ENCODE peak calls at places on chromosomes 12 and 14, in seven cellular contexts. One of them, this sample, is unnamed.

GRCh38 chr12:121590476-121591143 is 9.8 kb upstream of the KDM2B start:
- DNase-seq in naive thymus-derived CD8-positive, alpha-beta T cell: peak; percentile 86
- DNase-seq in AG10803: peak; percentile 44
- DNase-seq in AG09319: no peak
- DNase-seq in substantia nigra: no peak
- DNase-seq in activated effector memory CD4-positive, alpha-beta T cell treated with Interleukin-2 at 50 U/mL for 16 hours: peak; percentile 59
- DNase-seq in activated CD8-positive, alpha-beta T cell treated with anti-CD3 and anti-CD28 coated beads for 36 hours: peak; percentile 88
- DNase-seq in this sample: peak; percentile 24

GRCh38 chr12:103623716-103624115 is 36.6 kb downstream of the STAB2 start:
- DNase-seq in naive thymus-derived CD8-positive, alpha-beta T cell: no peak
- DNase-seq in AG10803: no peak
- DNase-seq in AG09319: no peak
- DNase-seq in substantia nigra: no peak
- DNase-seq in activated effector memory CD4-positive, alpha-beta T cell treated with Interleukin-2 at 50 U/mL for 16 hours: no peak
- DNase-seq in activated CD8-positive, alpha-beta T cell treated with anti-CD3 and anti-CD28 coated beads for 36 hours: no peak
- DNase-seq in this sample: no peak

GRCh38 chr14:69928111-69928523 is 48.9 kb downstream of the SMOC1 start:
- DNase-seq in naive thymus-derived CD8-positive, alpha-beta T cell: no peak
- DNase-seq in AG10803: peak; percentile 2
- DNase-seq in AG09319: no peak
- DNase-seq in substantia nigra: no peak
- DNase-seq in activated effector memory CD4-positive, alpha-beta T cell treated with Interleukin-2 at 50 U/mL for 16 hours: no peak
- DNase-seq in activated CD8-positive, alpha-beta T cell treated with anti-CD3 and anti-CD28 coated beads for 36 hours: no peak
- DNase-seq in this sample: no peak

GRCh38 chr12:22787557-22787956 is 162.6 kb downstream of the ETNK1 start:
- DNase-seq in naive thymus-derived CD8-positive, alpha-beta T cell: no peak
- DNase-seq in AG10803: no peak
- DNase-seq in AG09319: no peak
- DNase-seq in substantia nigra: no peak
- DNase-seq in activated effector memory CD4-positive, alpha-beta T cell treated with Interleukin-2 at 50 U/mL for 16 hours: no peak
- DNase-seq in activated CD8-positive, alpha-beta T cell treated with anti-CD3 and anti-CD28 coated beads for 36 hours: no peak
- DNase-seq in this sample: no peak

GRCh38 chr14:22664261-22664660 is 20.1 kb upstream of the OR6J1 start:
- DNase-seq in naive thymus-derived CD8-positive, alpha-beta T cell: no peak
- DNase-seq in AG10803: no peak
- DNase-seq in AG09319: no peak
- DNase-seq in substantia nigra: no peak
- DNase-seq in activated effector memory CD4-positive, alpha-beta T cell treated with Interleukin-2 at 50 U/mL for 16 hours: no peak
- DNase-seq in activated CD8-positive, alpha-beta T cell treated with anti-CD3 and anti-CD28 coated beads for 36 hours: no peak
- DNase-seq in this sample: no peak

GRCh38 chr12:49342066-49342913 is 4.4 kb upstream of the DNAJC22 start:
- DNase-seq in naive thymus-derived CD8-positive, alpha-beta T cell: peak; percentile 69
- DNase-seq in AG10803: peak; percentile 44
- DNase-seq in AG09319: no peak
- DNase-seq in substantia nigra: peak; percentile 68
- DNase-seq in activated effector memory CD4-positive, alpha-beta T cell treated with Interleukin-2 at 50 U/mL for 16 hours: peak; percentile 51
- DNase-seq in activated CD8-positive, alpha-beta T cell treated with anti-CD3 and anti-CD28 coated beads for 36 hours: peak; percentile 93
- DNase-seq in this sample: peak; percentile 80

GRCh38 chr12:51028126-51028810 is 2.1 kb upstream of the SLC11A2 start:
- DNase-seq in naive thymus-derived CD8-positive, alpha-beta T cell: peak; percentile 41
- DNase-seq in AG10803: peak; percentile 46
- DNase-seq in AG09319: no peak
- DNase-seq in substantia nigra: no peak
- DNase-seq in activated effector memory CD4-positive, alpha-beta T cell treated with Interleukin-2 at 50 U/mL for 16 hours: no peak
- DNase-seq in activated CD8-positive, alpha-beta T cell treated with anti-CD3 and anti-CD28 coated beads for 36 hours: peak; percentile 45
- DNase-seq in this sample: peak; percentile 58

GRCh38 chr14:106586098-106586704 is 1059.8 kb downstream of the TMEM121 start:
- DNase-seq in naive thymus-derived CD8-positive, alpha-beta T cell: peak; percentile 58
- DNase-seq in AG10803: no peak
- DNase-seq in AG09319: no peak
- DNase-seq in substantia nigra: no peak
- DNase-seq in activated effector memory CD4-positive, alpha-beta T cell treated with Interleukin-2 at 50 U/mL for 16 hours: peak; percentile 23
- DNase-seq in activated CD8-positive, alpha-beta T cell treated with anti-CD3 and anti-CD28 coated beads for 36 hours: peak; percentile 85
- DNase-seq in this sample: no peak

GRCh38 chr12:52243264-52243773 is 10.3 kb downstream of the KRT7 start:
- DNase-seq in naive thymus-derived CD8-positive, alpha-beta T cell: no peak
- DNase-seq in AG10803: no peak
- DNase-seq in AG09319: peak; percentile 31
- DNase-seq in substantia nigra: no peak
- DNase-seq in activated effector memory CD4-positive, alpha-beta T cell treated with Interleukin-2 at 50 U/mL for 16 hours: no peak
- DNase-seq in activated CD8-positive, alpha-beta T cell treated with anti-CD3 and anti-CD28 coated beads for 36 hours: no peak
- DNase-seq in this sample: no peak

GRCh38 chr14:74358176-74358829 is 10.0 kb downstream of the VRTN start:
- DNase-seq in naive thymus-derived CD8-positive, alpha-beta T cell: no peak
- DNase-seq in AG10803: no peak
- DNase-seq in AG09319: no peak
- DNase-seq in substantia nigra: no peak
- DNase-seq in activated effector memory CD4-positive, alpha-beta T cell treated with Interleukin-2 at 50 U/mL for 16 hours: no peak
- DNase-seq in activated CD8-positive, alpha-beta T cell treated with anti-CD3 and anti-CD28 coated beads for 36 hours: no peak
- DNase-seq in this sample: no peak

GRCh38 chr12:1530592-1531159 is 63.7 kb downstream of the FBXL14 start:
- DNase-seq in naive thymus-derived CD8-positive, alpha-beta T cell: no peak
- DNase-seq in AG10803: no peak
- DNase-seq in AG09319: no peak
- DNase-seq in substantia nigra: no peak
- DNase-seq in activated effector memory CD4-positive, alpha-beta T cell treated with Interleukin-2 at 50 U/mL for 16 hours: no peak
- DNase-seq in activated CD8-positive, alpha-beta T cell treated with anti-CD3 and anti-CD28 coated beads for 36 hours: no peak
- DNase-seq in this sample: no peak

GRCh38 chr12:109740694-109741245 is 27.1 kb downstream of the FAM222A start:
- DNase-seq in naive thymus-derived CD8-positive, alpha-beta T cell: no peak
- DNase-seq in AG10803: no peak
- DNase-seq in AG09319: no peak
- DNase-seq in substantia nigra: no peak
- DNase-seq in activated effector memory CD4-positive, alpha-beta T cell treated with Interleukin-2 at 50 U/mL for 16 hours: no peak
- DNase-seq in activated CD8-positive, alpha-beta T cell treated with anti-CD3 and anti-CD28 coated beads for 36 hours: no peak
- DNase-seq in this sample: no peak

GRCh38 chr12:82682326-82682725 is 4.4 kb upstream of the TMTC2 start:
- DNase-seq in naive thymus-derived CD8-positive, alpha-beta T cell: no peak
- DNase-seq in AG10803: no peak
- DNase-seq in AG09319: no peak
- DNase-seq in substantia nigra: no peak
- DNase-seq in activated effector memory CD4-positive, alpha-beta T cell treated with Interleukin-2 at 50 U/mL for 16 hours: no peak
- DNase-seq in activated CD8-positive, alpha-beta T cell treated with anti-CD3 and anti-CD28 coated beads for 36 hours: no peak
- DNase-seq in this sample: no peak

GRCh38 chr12:388547-389137 is 478 bp downstream of the KDM5A start:
- DNase-seq in naive thymus-derived CD8-positive, alpha-beta T cell: peak; percentile 68
- DNase-seq in AG10803: peak; percentile 19
- DNase-seq in AG09319: no peak
- DNase-seq in substantia nigra: no peak
- DNase-seq in activated effector memory CD4-positive, alpha-beta T cell treated with Interleukin-2 at 50 U/mL for 16 hours: no peak
- DNase-seq in activated CD8-positive, alpha-beta T cell treated with anti-CD3 and anti-CD28 coated beads for 36 hours: peak; percentile 67
- DNase-seq in this sample: peak; percentile 10

GRCh38 chr12:108928695-108929094 is 48.8 kb downstream of the DAO start:
- DNase-seq in naive thymus-derived CD8-positive, alpha-beta T cell: no peak
- DNase-seq in AG10803: no peak
- DNase-seq in AG09319: no peak
- DNase-seq in substantia nigra: no peak
- DNase-seq in activated effector memory CD4-positive, alpha-beta T cell treated with Interleukin-2 at 50 U/mL for 16 hours: no peak
- DNase-seq in activated CD8-positive, alpha-beta T cell treated with anti-CD3 and anti-CD28 coated beads for 36 hours: no peak
- DNase-seq in this sample: no peak

GRCh38 chr14:70822706-70823185 is 13.4 kb upstream of the MAP3K9 start:
- DNase-seq in naive thymus-derived CD8-positive, alpha-beta T cell: no peak
- DNase-seq in AG10803: peak; percentile 24
- DNase-seq in AG09319: no peak
- DNase-seq in substantia nigra: peak; percentile 29
- DNase-seq in activated effector memory CD4-positive, alpha-beta T cell treated with Interleukin-2 at 50 U/mL for 16 hours: no peak
- DNase-seq in activated CD8-positive, alpha-beta T cell treated with anti-CD3 and anti-CD28 coated beads for 36 hours: no peak
- DNase-seq in this sample: peak; percentile 39

GRCh38 chr12:95495433-95495832 is 21.5 kb downstream of the METAP2 start:
- DNase-seq in naive thymus-derived CD8-positive, alpha-beta T cell: no peak
- DNase-seq in AG10803: no peak
- DNase-seq in AG09319: no peak
- DNase-seq in substantia nigra: no peak
- DNase-seq in activated effector memory CD4-positive, alpha-beta T cell treated with Interleukin-2 at 50 U/mL for 16 hours: no peak
- DNase-seq in activated CD8-positive, alpha-beta T cell treated with anti-CD3 and anti-CD28 coated beads for 36 hours: no peak
- DNase-seq in this sample: no peak

GRCh38 chr14:75077794-75078193 is 8.4 kb downstream of the ZC2HC1C start:
- DNase-seq in naive thymus-derived CD8-positive, alpha-beta T cell: no peak
- DNase-seq in AG10803: peak; percentile 49
- DNase-seq in AG09319: no peak
- DNase-seq in substantia nigra: no peak
- DNase-seq in activated effector memory CD4-positive, alpha-beta T cell treated with Interleukin-2 at 50 U/mL for 16 hours: no peak
- DNase-seq in activated CD8-positive, alpha-beta T cell treated with anti-CD3 and anti-CD28 coated beads for 36 hours: no peak
- DNase-seq in this sample: no peak

GRCh38 chr12:96219700-96220206 is 25.6 kb downstream of the ELK3 start:
- DNase-seq in naive thymus-derived CD8-positive, alpha-beta T cell: no peak
- DNase-seq in AG10803: peak; percentile 96
- DNase-seq in AG09319: peak; percentile 75
- DNase-seq in substantia nigra: no peak
- DNase-seq in activated effector memory CD4-positive, alpha-beta T cell treated with Interleukin-2 at 50 U/mL for 16 hours: no peak
- DNase-seq in activated CD8-positive, alpha-beta T cell treated with anti-CD3 and anti-CD28 coated beads for 36 hours: no peak
- DNase-seq in this sample: peak; percentile 92